ENCODE peak calls at places on chromosomes 12 and 14, in four cellular contexts. P is GM12878, G is K562, W is HL-60. U is an unnamed sample.

GRCh38 chr14:20657216-20658211 is 16.0 kb upstream of the OR6S1 start:
- DNase-seq in P (no peak), G (peak), W (no peak), U (no peak)

GRCh38 chr14:69999246-69999645 is 120.0 kb downstream of the SMOC1 start:
- DNase-seq in P (no peak), W (no peak), G (no peak), U (no peak)

GRCh38 chr12:114218136-114218535 is 187.8 kb downstream of the TBX5 start:
- DNase-seq in G (no peak), W (no peak), P (no peak), U (no peak)

GRCh38 chr12:122835693-122836026 is 403 bp downstream of the HIP1R start:
- DNase-seq in W (peak), G (peak), P (no peak), U (peak)

GRCh38 chr12:46160081-46160980 is 108.5 kb downstream of the SLC38A1 start:
- DNase-seq in P (no peak), G (no peak), W (no peak), U (no peak)

GRCh38 chr14:58750321-58751269 is 112.8 kb downstream of the DACT1 start:
- DNase-seq in W (no peak), P (no peak), G (no peak), U (no peak)

GRCh38 chr12:14910090-14910915 is 24.6 kb upstream of the MGP start:
- DNase-seq in G (no peak), W (peak), P (no peak), U (no peak)

GRCh38 chr12:49983892-49984291 is 11.1 kb downstream of the AQP6 start:
- DNase-seq in G (peak), W (no peak), P (no peak), U (no peak)

GRCh38 chr14:51644215-51644969 is 7.3 kb upstream of the FRMD6 start:
- DNase-seq in W (no peak), P (no peak), G (no peak), U (no peak)

GRCh38 chr14:80135305-80136088 is 75.8 kb downstream of the DIO2 start:
- DNase-seq in W (no peak), G (no peak), P (no peak), U (no peak)

GRCh38 chr12:67541625-67541991 is 106.9 kb upstream of the DYRK2 start:
- DNase-seq in P (no peak), W (no peak), G (no peak), U (no peak)

GRCh38 chr12:122872815-122873361 is 23.0 kb downstream of the VPS37B start:
- DNase-seq in P (no peak), G (no peak), W (no peak), U (no peak)

GRCh38 chr14:80239631-80240030 is 28.3 kb upstream of the DIO2 start:
- DNase-seq in P (no peak), G (no peak), W (no peak), U (no peak)

GRCh38 chr12:52416788-52417187 is 10.7 kb upstream of the KRT82 start:
- DNase-seq in G (no peak), W (no peak), P (no peak), U (no peak)

GRCh38 chr12:46522141-46522540 is 149.6 kb upstream of the SLC38A2 start:
- DNase-seq in W (no peak), G (no peak), P (no peak), U (no peak)

GRCh38 chr12:22802883-22803640 is 178.1 kb downstream of the ETNK1 start:
- DNase-seq in P (no peak), W (no peak), G (no peak), U (no peak)

GRCh38 chr12:1365703-1366102 is 228.7 kb downstream of the FBXL14 start:
- DNase-seq in G (no peak), W (no peak), P (no peak), U (no peak)

GRCh38 chr14:36701144-36701543 is 39.5 kb downstream of the PAX9 start:
- DNase-seq in P (no peak), W (no peak), G (no peak), U (no peak)
- TF ChIP-seq SPI1 in P (no peak), W (no peak), G (no peak), U (no peak)

GRCh38 chr12:65611396-65611795 is 212.9 kb upstream of the HMGA2 start:
- DNase-seq in G (no peak), W (no peak), P (no peak), U (no peak)
- TF ChIP-seq SPI1 in G (no peak), W (no peak), P (no peak), U (no peak)

GRCh38 chr12:118377005-118377890 is 893 bp downstream of the SUDS3 start:
- DNase-seq in G (no peak), P (no peak), W (no peak), U (no peak)
- TF ChIP-seq SPI1 in G (no peak), P (no peak), W (no peak), U (no peak)

GRCh38 chr12:5807538-5808219 is 137.4 kb downstream of the ANO2 start:
- DNase-seq in P (no peak), W (no peak), G (no peak), U (no peak)
- TF ChIP-seq SPI1 in P (no peak), W (no peak), G (no peak), U (no peak)